ENCODE peak calls at places on chromosomes 12 and 14, in five cellular contexts. I is astrocyte of the spinal cord, C is OCI-LY7, E is dorsolateral prefrontal cortex, Y is BJ. S is an unnamed sample.

GRCh38 chr12:45966486-45966885 is 23.9 kb downstream of the SCAF11 start:
- DNase-seq in I (peak; percentile 77), C (no peak), E (no peak), Y (peak; percentile 35), S (no peak)

GRCh38 chr14:62445570-62445969 is 599.7 kb downstream of the KCNH5 start:
- DNase-seq in I (no peak), C (no peak), E (no peak), Y (no peak), S (no peak)

GRCh38 chr12:73421832-73422231 is 1115.8 kb upstream of the ATXN7L3B start:
- DNase-seq in I (peak; percentile 42), C (no peak), E (no peak), Y (no peak), S (peak; percentile 79)

GRCh38 chr12:62934799-62935674 is at the start of gene PPM1H:
- DNase-seq in I (peak; percentile 22), C (peak; percentile 78), E (peak; percentile 77), Y (no peak), S (peak; percentile 27)

GRCh38 chr12:120532701-120533238 is 1.4 kb upstream of the RNF10 start:
- DNase-seq in I (no peak), C (no peak), E (no peak), Y (no peak), S (no peak)

GRCh38 chr12:40942326-40942725 is 245.8 kb upstream of the PDZRN4 start:
- DNase-seq in I (peak; percentile 34), C (no peak), E (no peak), Y (no peak), S (peak; percentile 24)

GRCh38 chr14:23565626-23566025 is 2.0 kb downstream of the AP1G2 start:
- DNase-seq in I (no peak), C (no peak), E (no peak), Y (no peak), S (no peak)

GRCh38 chr12:108260039-108260438 is 79.1 kb downstream of the CMKLR1 start:
- DNase-seq in I (no peak), C (no peak), E (no peak), Y (no peak), S (no peak)

GRCh38 chr12:107515446-107515958 is 170.1 kb upstream of the PWP1 start:
- DNase-seq in I (peak; percentile 98), C (no peak), E (no peak), Y (peak; percentile 9), S (peak; percentile 98)

GRCh38 chr14:70753518-70753953 is 55.8 kb downstream of the MAP3K9 start:
- DNase-seq in I (no peak), C (no peak), E (no peak), Y (no peak), S (no peak)

GRCh38 chr12:106139422-106140141 is 828 bp upstream of the NUAK1 start:
- DNase-seq in I (peak; percentile 84), C (no peak), E (no peak), Y (no peak), S (peak; percentile 66)

GRCh38 chr14:97458302-97459137 is 661.3 kb downstream of the VRK1 start:
- DNase-seq in I (no peak), C (no peak), E (peak; percentile 37), Y (no peak), S (no peak)

GRCh38 chr12:66678640-66679268 is at the start of gene GRIP1:
- DNase-seq in I (peak; percentile 8), C (no peak), E (no peak), Y (no peak), S (peak; percentile 7)

GRCh38 chr12:46886541-46887041 is 60.8 kb upstream of the SLC38A4 start:
- DNase-seq in I (peak; percentile 93), C (no peak), E (no peak), Y (no peak), S (peak; percentile 13)

GRCh38 chr12:65593206-65593833 is 231.0 kb upstream of the HMGA2 start:
- DNase-seq in I (no peak), C (no peak), E (no peak), Y (peak; percentile 93), S (no peak)

GRCh38 chr12:115813256-115813655 is 464.2 kb downstream of the MED13L start:
- DNase-seq in I (no peak), C (no peak), E (no peak), Y (no peak), S (no peak)

GRCh38 chr12:1575287-1575798 is 19.0 kb downstream of the FBXL14 start:
- DNase-seq in I (peak; percentile 40), C (no peak), E (no peak), Y (no peak), S (no peak)

GRCh38 chr14:95396221-95396620 is 76.5 kb upstream of the CLMN start:
- DNase-seq in I (no peak), C (no peak), E (no peak), Y (no peak), S (no peak)

GRCh38 chr14:56659964-56660551 is 80.5 kb downstream of the TMEM260 start:
- DNase-seq in I (peak; percentile 44), C (peak; percentile 40), E (no peak), Y (no peak), S (peak; percentile 70)

GRCh38 chr12:22527999-22528398 is 16.3 kb downstream of the C2CD5 start:
- DNase-seq in I (peak; percentile 66), C (no peak), E (no peak), Y (peak; percentile 44), S (no peak)

GRCh38 chr12:96416033-96416790 is 16.0 kb upstream of the CDK17 start:
- DNase-seq in I (peak; percentile 80), C (no peak), E (no peak), Y (no peak), S (peak; percentile 97)

GRCh38 chr14:51855234-51855633 is 5.2 kb upstream of the GNG2 start:
- DNase-seq in I (no peak), C (no peak), E (no peak), Y (no peak), S (no peak)

DNA sequence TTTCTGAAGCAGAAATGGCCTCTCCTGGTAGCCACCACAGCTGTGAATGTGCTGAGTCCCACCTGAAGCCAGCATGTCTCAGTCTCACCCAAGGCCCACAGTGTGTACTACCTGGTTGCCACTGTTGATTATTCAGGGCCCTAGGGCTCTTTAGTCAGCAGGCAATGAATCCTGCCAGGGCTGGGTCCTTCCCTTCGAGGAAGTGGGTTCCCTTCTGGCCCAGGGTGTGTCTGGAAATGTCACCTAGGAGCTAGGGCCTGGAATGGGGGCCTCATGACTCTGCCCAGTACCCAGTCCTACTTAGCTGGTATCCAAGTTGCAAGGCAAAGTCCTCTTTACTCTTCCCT is 207.4 kb downstream of the SYNE2 start:
- DNase-seq in I (no peak), C (no peak), E (no peak), Y (no peak), S (peak; percentile 97)
- H3K4me3 ChIP-seq in I (no peak overlapping the region), C (no peak overlapping the region), E (no peak overlapping the region), Y (no peak overlapping the region), S (no peak overlapping the region)

DNA sequence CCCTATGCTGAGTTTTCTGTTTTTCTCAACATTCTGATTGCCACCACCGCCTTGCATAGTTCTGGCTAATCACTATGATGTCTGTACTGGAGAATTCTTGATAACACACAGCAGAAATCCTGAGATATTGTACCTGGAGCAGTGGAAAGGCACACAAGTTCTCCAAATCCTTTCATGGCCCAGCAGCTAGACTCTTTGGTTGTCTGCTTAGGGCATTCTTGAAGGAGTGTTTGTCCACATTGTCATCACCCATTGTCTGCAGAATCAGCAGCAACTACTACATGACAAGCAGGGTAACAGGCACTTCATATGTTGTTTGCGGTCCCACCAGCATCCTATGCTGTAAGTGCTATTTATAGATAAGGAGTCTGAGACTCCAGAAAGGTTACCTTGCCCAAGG is 128.9 kb downstream of the DAAM1 start:
- DNase-seq in I (no peak), C (no peak), E (no peak), Y (no peak), S (no peak)
- TF ChIP-seq CTCF in I (no peak), C (no peak), E (no peak), Y (no peak), S (no peak)

DNA sequence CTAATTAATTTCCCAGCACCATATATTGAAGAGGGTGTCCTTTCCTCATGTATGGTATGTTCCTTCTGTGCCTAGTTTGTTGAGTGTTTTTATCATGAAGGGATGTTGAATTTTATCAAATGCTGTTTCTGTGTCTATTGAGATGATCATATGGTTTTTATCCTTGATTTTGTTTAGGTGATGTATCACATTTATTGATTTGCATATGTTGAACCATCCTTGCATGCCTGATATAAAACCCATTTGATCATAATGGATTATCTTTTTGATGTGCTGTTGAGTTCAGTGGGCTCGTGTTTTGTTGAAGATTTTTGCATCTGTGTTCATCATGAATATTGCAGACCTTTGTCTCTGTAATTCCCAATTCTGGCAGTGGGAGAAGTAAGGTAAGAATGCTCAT is 44.6 kb downstream of the RASSF8 start:
- DNase-seq in I (no peak), C (no peak), E (no peak), Y (no peak), S (no peak)
- H3K4me3 ChIP-seq in I (no peak overlapping the region), C (no peak overlapping the region), E (no peak overlapping the region), Y (no peak overlapping the region), S (no peak overlapping the region)

DNA sequence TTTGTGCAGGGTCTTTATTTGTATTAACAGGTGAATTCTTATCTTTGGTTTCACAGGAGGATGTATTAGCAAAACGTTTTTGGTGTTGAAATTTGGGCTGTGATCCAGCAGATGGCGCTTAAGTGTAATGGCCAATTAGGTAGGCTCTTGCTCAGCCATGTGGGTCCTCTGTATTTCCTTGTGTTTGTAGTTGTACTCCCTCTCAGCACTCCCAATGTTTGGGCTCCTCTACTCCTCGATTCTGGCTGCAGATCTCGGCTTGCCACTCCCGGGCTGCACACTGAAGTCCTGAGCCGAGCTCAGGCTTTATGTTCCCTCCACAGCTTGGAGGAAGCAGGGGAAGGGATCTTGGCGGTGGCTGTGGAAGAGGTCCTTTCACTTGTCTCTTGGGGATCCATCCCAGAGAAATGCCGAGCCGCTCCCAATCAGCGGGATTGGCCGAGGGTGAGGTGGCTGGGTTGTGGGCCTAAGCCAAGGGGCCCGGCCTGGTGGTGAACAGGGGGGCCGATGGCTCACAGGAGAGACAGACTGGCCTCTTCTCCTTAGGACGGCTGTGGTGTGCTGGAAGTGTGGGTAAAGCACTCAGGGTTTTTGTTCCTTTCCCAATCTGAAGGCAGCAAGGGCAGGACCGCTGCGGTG is 133.7 kb downstream of the AEBP2 start:
- DNase-seq in I (peak; percentile 61), C (peak; percentile 61), E (no peak), Y (no peak), S (peak; percentile 65)
- TF ChIP-seq CTCF in I (peak; percentile 64), C (peak; percentile 86), E (no peak), Y (peak; percentile 63), S (peak; percentile 74)

S was measured in epithelial cell of esophagus.